ENCODE peak calls at places on chromosomes 12 and 14, in four cellular contexts. Q, I, O and S are unnamed samples.

GRCh38 chr12:82329508-82329907 is 28.7 kb downstream of the CCDC59 start:
- DNase-seq in Q (no peak), I (no peak), O (no peak), S (no peak)

GRCh38 chr12:82686223-82687019 is at the start of gene TMTC2:
- DNase-seq in Q (peak; percentile 96), I (peak; percentile 98), O (peak; percentile 80), S (peak; percentile 59)

GRCh38 chr14:105487449-105487985 is 831 bp downstream of the CRIP1 start:
- DNase-seq in Q (no peak), I (no peak), O (no peak), S (no peak)

GRCh38 chr14:68910540-68910939 is 68.6 kb downstream of the ACTN1 start:
- DNase-seq in Q (no peak), I (no peak), O (no peak), S (no peak)

GRCh38 chr14:77140343-77140936 is 1.2 kb downstream of the ZDHHC22 start:
- DNase-seq in Q (no peak), I (no peak), O (no peak), S (no peak)

GRCh38 chr14:51782412-51782811 is 78.0 kb upstream of the GNG2 start:
- DNase-seq in Q (no peak), I (no peak), O (no peak), S (no peak)

GRCh38 chr14:89242871-89243270 is 174.2 kb downstream of the FOXN3 start:
- DNase-seq in Q (no peak), I (no peak), O (no peak), S (no peak)

GRCh38 chr14:68862954-68863594 is 70.2 kb upstream of the ZFP36L1 start:
- DNase-seq in Q (peak; percentile 73), I (peak; percentile 89), O (peak; percentile 68), S (peak; percentile 44)

GRCh38 chr14:52961060-52961639 is 10.3 kb upstream of the FERMT2 start:
- DNase-seq in Q (peak; percentile 49), I (peak; percentile 80), O (peak; percentile 42), S (no peak)

GRCh38 chr14:53144244-53144643 is 8.9 kb downstream of the DDHD1 start:
- DNase-seq in Q (no peak), I (no peak), O (no peak), S (no peak)